ENCODE peak calls at places on chromosome 22, in six cellular contexts. U, G, S, D, K and V are unnamed samples.

GRCh38 chr22:46894081-46894671 is 131.7 kb downstream of the TBC1D22A start:
- DNase-seq in U (no peak), G (no peak), S (no peak), D (no peak), K (peak), V (no peak)

GRCh38 chr22:49997932-49998717 is 14.4 kb downstream of the IL17REL start:
- DNase-seq in U (peak), G (no peak), S (no peak), D (peak), K (peak), V (no peak)

GRCh38 chr22:35705141-35705540 is 12.5 kb upstream of the APOL5 start:
- DNase-seq in U (no peak), G (no peak), S (no peak), D (no peak), K (no peak), V (no peak)

GRCh38 chr22:38193580-38193979 is 8.2 kb upstream of the MAFF start:
- DNase-seq in U (no peak), G (no peak), S (no peak), D (peak), K (no peak), V (no peak)

GRCh38 chr22:42891008-42891407 is 33.9 kb upstream of the ARFGAP3 start:
- DNase-seq in U (no peak), G (no peak), S (no peak), D (no peak), K (no peak), V (no peak)

GRCh38 chr22:33006220-33006954 is 51.8 kb downstream of the SYN3 start:
- DNase-seq in U (no peak), G (no peak), S (no peak), D (no peak), K (no peak), V (no peak)

GRCh38 chr22:37174964-37175363 is 13.1 kb downstream of the C1QTNF6 start:
- DNase-seq in U (no peak), G (no peak), S (no peak), D (no peak), K (peak), V (no peak)

GRCh38 chr22:42549329-42550060 is 4.3 kb upstream of the SERHL2 start:
- DNase-seq in U (no peak), G (no peak), S (no peak), D (no peak), K (no peak), V (no peak)

GRCh38 chr22:24200616-24201212 is 19.4 kb downstream of the SUSD2 start:
- DNase-seq in U (no peak), G (no peak), S (no peak), D (no peak), K (peak), V (no peak)

GRCh38 chr22:19880786-19881569 is 26.3 kb upstream of the GNB1L start:
- DNase-seq in U (no peak), G (no peak), S (no peak), D (peak), K (peak), V (peak)

GRCh38 chr22:45314054-45314721 is 4.5 kb downstream of the FAM118A start:
- DNase-seq in U (no peak), G (no peak), S (no peak), D (no peak), K (no peak), V (no peak)

GRCh38 chr22:31952459-31952858 is 8.1 kb downstream of the YWHAH start:
- DNase-seq in U (no peak), G (no peak), S (no peak), D (no peak), K (no peak), V (no peak)

GRCh38 chr22:49941507-49942316 is 18.9 kb upstream of the PIM3 start:
- DNase-seq in U (no peak), G (no peak), S (no peak), D (no peak), K (no peak), V (no peak)

GRCh38 chr22:43476341-43476740 is 64.5 kb downstream of the MPPED1 start:
- DNase-seq in U (no peak), G (no peak), S (no peak), D (no peak), K (no peak), V (no peak)

GRCh38 chr22:42327462-42328129 is 57.1 kb upstream of the TCF20 start:
- DNase-seq in U (no peak), G (no peak), S (no peak), D (no peak), K (no peak), V (no peak)